ENCODE peak calls at places on chromosomes 6 and 20, in ten cellular contexts. H, W, S, Y, Z, U, N, E, I and X are unnamed samples.

GRCh38 chr6:3585320-3585935 is 128.6 kb upstream of the SLC22A23 start:
- DNase-seq in H (peak), W (peak), S (no peak), Y (no peak), Z (no peak), U (no peak), N (no peak), E (no peak), I (no peak), X (no peak)

GRCh38 chr20:48157970-48158369 is 372.7 kb upstream of the SULF2 start:
- DNase-seq in H (no peak), W (no peak), S (peak), Y (no peak), Z (no peak), U (no peak), N (no peak), E (no peak), I (no peak), X (no peak)

GRCh38 chr20:31704225-31705119 is 18.2 kb downstream of the BCL2L1 start:
- DNase-seq in H (peak), W (peak), S (no peak), Y (peak), Z (no peak), U (no peak), N (peak), E (no peak), I (no peak), X (peak)

GRCh38 chr6:74939309-74939708 is 266.5 kb downstream of the COL12A1 start:
- DNase-seq in H (peak), W (no peak), S (no peak), Y (peak), Z (no peak), U (no peak), N (no peak), E (no peak), I (no peak), X (no peak)

GRCh38 chr20:45835230-45836224 is 1.9 kb downstream of the SNX21 start:
- DNase-seq in H (no peak), W (peak), S (no peak), Y (no peak), Z (peak), U (no peak), N (no peak), E (no peak), I (peak), X (peak)

GRCh38 chr6:11358904-11359840 is 126.7 kb upstream of the NEDD9 start:
- DNase-seq in H (no peak), W (no peak), S (no peak), Y (no peak), Z (no peak), U (no peak), N (no peak), E (no peak), I (no peak), X (no peak)

GRCh38 chr20:36305602-36306556 is at the start of gene DLGAP4:
- DNase-seq in H (no peak), W (no peak), S (no peak), Y (no peak), Z (no peak), U (no peak), N (no peak), E (no peak), I (no peak), X (no peak)

GRCh38 chr6:10583509-10583908 is 62.4 kb downstream of the GCNT2 start:
- DNase-seq in H (no peak), W (no peak), S (no peak), Y (no peak), Z (no peak), U (no peak), N (no peak), E (no peak), I (no peak), X (no peak)

GRCh38 chr6:3749991-3750323 is 1.6 kb downstream of the PXDC1 start:
- DNase-seq in H (peak), W (peak), S (peak), Y (no peak), Z (peak), U (peak), N (no peak), E (no peak), I (peak), X (peak)

GRCh38 chr20:46588532-46589509 is 38.4 kb upstream of the OCSTAMP start:
- DNase-seq in H (no peak), W (no peak), S (no peak), Y (no peak), Z (no peak), U (no peak), N (no peak), E (no peak), I (no peak), X (no peak)

GRCh38 chr20:50848846-50849673 is 54.2 kb downstream of the BCAS4 start:
- DNase-seq in H (no peak), W (no peak), S (no peak), Y (no peak), Z (peak), U (peak), N (no peak), E (peak), I (no peak), X (no peak)

GRCh38 chr6:33958208-33958862 is 154.5 kb upstream of the MLN start:
- DNase-seq in H (no peak), W (no peak), S (no peak), Y (no peak), Z (no peak), U (no peak), N (no peak), E (no peak), I (peak), X (no peak)

GRCh38 chr6:347232-347631 is 44.3 kb upstream of the IRF4 start:
- DNase-seq in H (no peak), W (no peak), S (no peak), Y (no peak), Z (no peak), U (peak), N (no peak), E (no peak), I (no peak), X (no peak)

GRCh38 chr6:8108031-8108660 is 5.8 kb upstream of the EEF1E1 start:
- DNase-seq in H (peak), W (peak), S (no peak), Y (peak), Z (no peak), U (no peak), N (peak), E (no peak), I (no peak), X (peak)

GRCh38 chr20:52420805-52421204 is 229.2 kb upstream of the ZFP64 start:
- DNase-seq in H (no peak), W (no peak), S (no peak), Y (no peak), Z (no peak), U (no peak), N (no peak), E (no peak), I (no peak), X (no peak)

GRCh38 chr6:101597711-101598110 is 204.2 kb downstream of the GRIK2 start:
- DNase-seq in H (no peak), W (peak), S (no peak), Y (peak), Z (no peak), U (no peak), N (no peak), E (no peak), I (no peak), X (no peak)

GRCh38 chr20:35603695-35604443 is 11.8 kb upstream of the SPAG4 start:
- DNase-seq in H (no peak), W (no peak), S (no peak), Y (no peak), Z (no peak), U (no peak), N (no peak), E (no peak), I (no peak), X (no peak)

GRCh38 chr20:21767739-21768223 is 62.3 kb downstream of the PAX1 start:
- DNase-seq in H (no peak), W (no peak), S (no peak), Y (no peak), Z (no peak), U (no peak), N (peak), E (no peak), I (no peak), X (no peak)

GRCh38 chr6:88871498-88871897 is 91.9 kb downstream of the RNGTT start:
- DNase-seq in H (no peak), W (no peak), S (no peak), Y (no peak), Z (no peak), U (no peak), N (no peak), E (no peak), I (no peak), X (no peak)

GRCh38 chr20:40442181-40442963 is 246.7 kb downstream of the MAFB start:
- DNase-seq in H (no peak), W (no peak), S (no peak), Y (no peak), Z (no peak), U (no peak), N (peak), E (no peak), I (no peak), X (no peak)

GRCh38 chr6:53869964-53870363 is 75.2 kb downstream of the LRRC1 start:
- DNase-seq in H (peak), W (no peak), S (no peak), Y (no peak), Z (no peak), U (no peak), N (no peak), E (no peak), I (no peak), X (no peak)

GRCh38 chr6:16001158-16001557 is 127.7 kb upstream of the MYLIP start:
- DNase-seq in H (no peak), W (no peak), S (no peak), Y (no peak), Z (no peak), U (no peak), N (no peak), E (no peak), I (no peak), X (no peak)

GRCh38 chr6:30861257-30862048 is 22.9 kb upstream of the DDR1 start:
- DNase-seq in H (no peak), W (no peak), S (no peak), Y (no peak), Z (no peak), U (no peak), N (no peak), E (no peak), I (no peak), X (no peak)

GRCh38 chr6:41693281-41693838 is 42.0 kb downstream of the TFEB start:
- DNase-seq in H (no peak), W (no peak), S (no peak), Y (no peak), Z (no peak), U (no peak), N (no peak), E (no peak), I (no peak), X (no peak)

GRCh38 chr6:124927806-124928205 is 34.4 kb upstream of the RNF217 start:
- DNase-seq in H (no peak), W (peak), S (no peak), Y (peak), Z (no peak), U (no peak), N (no peak), E (no peak), I (no peak), X (peak)

GRCh38 chr20:63223121-63223825 is 7.3 kb upstream of the YTHDF1 start:
- DNase-seq in H (peak), W (peak), S (no peak), Y (no peak), Z (no peak), U (peak), N (peak), E (no peak), I (no peak), X (no peak)

GRCh38 chr6:131858765-131859490 is 51.1 kb downstream of the ENPP1 start:
- DNase-seq in H (peak), W (peak), S (no peak), Y (no peak), Z (no peak), U (no peak), N (no peak), E (no peak), I (no peak), X (no peak)

GRCh38 chr6:18387061-18387721 is at the start of gene RNF144B:
- DNase-seq in H (peak), W (peak), S (peak), Y (peak), Z (peak), U (peak), N (peak), E (peak), I (peak), X (peak)
- TF ChIP-seq POLR2A in H (peak), W (no peak), S (no peak), Y (peak), Z (no peak), U (peak), N (no peak), E (no peak), I (no peak), X (peak)

DNA sequence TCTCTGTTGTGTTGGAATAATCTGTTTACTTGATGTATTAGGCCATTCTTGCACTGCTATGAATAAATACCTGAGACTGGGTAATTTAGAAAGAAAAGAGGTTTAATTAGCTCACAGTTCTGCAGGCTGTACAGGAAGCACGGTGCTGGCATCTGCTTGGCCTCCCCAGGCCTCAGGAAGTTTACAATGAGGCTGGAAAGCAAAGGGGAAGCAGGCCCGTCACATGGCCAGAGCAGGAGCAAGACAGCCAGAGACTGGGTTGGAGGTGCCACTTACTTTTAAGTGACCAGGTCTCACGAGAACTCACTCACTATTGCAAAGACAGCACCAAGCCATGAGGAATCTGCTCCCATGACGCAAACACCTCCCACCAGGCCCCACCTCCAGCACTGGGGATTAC is 50.6 kb upstream of the FUCA2 start:
- DNase-seq in H (no peak), W (no peak), S (no peak), Y (no peak), Z (no peak), U (no peak), N (no peak), E (no peak), I (no peak), X (no peak)
- TF ChIP-seq POLR2A in H (no peak), W (no peak), S (no peak), Y (no peak), Z (no peak), U (no peak), N (no peak), E (no peak), I (no peak), X (no peak)

GRCh38 chr6:6592836-6593235 is 4.3 kb downstream of the LY86 start:
- DNase-seq in H (no peak), W (no peak), S (no peak), Y (no peak), Z (no peak), U (no peak), N (no peak), E (no peak), I (no peak), X (no peak)
- TF ChIP-seq POLR2A in H (no peak), W (no peak), S (no peak), Y (no peak), Z (no peak), U (no peak), N (no peak), E (no peak), I (no peak), X (no peak)

GRCh38 chr20:33015700-33016580 is 8.4 kb downstream of the BPIFB2 start:
- DNase-seq in H (no peak), W (no peak), S (no peak), Y (no peak), Z (no peak), U (no peak), N (no peak), E (no peak), I (no peak), X (no peak)

GRCh38 chr20:33014336-33015113 is 7.0 kb downstream of the BPIFB2 start:
- DNase-seq in H (no peak), W (no peak), S (no peak), Y (no peak), Z (no peak), U (no peak), N (no peak), E (no peak), I (no peak), X (no peak)

GRCh38 chr20:33015114-33015491 is 7.6 kb downstream of the BPIFB2 start:
- DNase-seq in H (no peak), W (no peak), S (no peak), Y (no peak), Z (no peak), U (no peak), N (no peak), E (no peak), I (no peak), X (no peak)

GRCh38 chr20:33012327-33013189 is 5.1 kb downstream of the BPIFB2 start:
- DNase-seq in H (no peak), W (no peak), S (no peak), Y (no peak), Z (no peak), U (no peak), N (no peak), E (no peak), I (no peak), X (no peak)

DNA sequence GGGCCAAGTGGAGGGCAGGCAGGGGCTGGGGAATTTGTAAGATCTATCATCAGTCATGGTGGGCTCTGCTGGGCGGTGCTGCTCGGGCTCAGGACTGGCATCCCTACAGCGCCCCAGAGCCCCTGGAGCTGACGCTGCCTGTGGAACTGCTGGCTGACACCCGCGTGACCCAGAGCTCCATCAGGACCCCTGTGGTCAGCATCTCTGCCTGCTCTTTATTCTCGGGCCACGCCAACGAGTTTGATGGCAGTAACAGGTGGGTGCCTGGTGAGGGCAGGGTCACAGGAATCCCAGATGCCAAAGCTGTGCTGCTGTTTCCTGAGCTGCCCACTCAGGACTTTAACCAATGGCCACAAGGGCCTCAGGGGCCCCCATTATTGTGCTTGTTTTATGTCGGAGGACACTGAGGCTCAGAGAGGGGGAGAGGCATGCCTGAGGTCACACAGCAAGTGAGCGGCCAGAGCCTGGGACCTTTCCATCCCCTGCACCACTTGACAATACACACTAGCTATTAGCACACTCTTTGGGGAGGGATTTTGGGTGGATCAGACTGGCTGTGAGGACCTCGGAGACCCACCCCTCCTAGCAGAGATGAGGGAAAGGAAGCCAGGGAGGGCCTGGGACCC is 6.3 kb downstream of the BPIFB2 start:
- DNase-seq in H (no peak), W (no peak), S (no peak), Y (no peak), Z (no peak), U (no peak), N (no peak), E (no peak), I (no peak), X (no peak)
- TF ChIP-seq POLR2A in H (no peak), W (no peak), S (no peak), Y (no peak), Z (no peak), U (no peak), N (no peak), E (no peak), I (no peak), X (no peak)

GRCh38 chr6:139289233-139289632 is 2.6 kb downstream of the TXLNB start:
- DNase-seq in H (no peak), W (no peak), S (no peak), Y (no peak), Z (no peak), U (no peak), N (no peak), E (no peak), I (no peak), X (no peak)

GRCh38 chr6:139295906-139296305 is 4.1 kb upstream of the TXLNB start:
- DNase-seq in H (no peak), W (no peak), S (no peak), Y (no peak), Z (no peak), U (no peak), N (no peak), E (no peak), I (no peak), X (no peak)

GRCh38 chr6:139290787-139291294 is 957 bp downstream of the TXLNB start:
- DNase-seq in H (peak), W (peak), S (peak), Y (no peak), Z (peak), U (peak), N (no peak), E (peak), I (no peak), X (peak)

GRCh38 chr6:139288496-139289040 is 3.2 kb downstream of the TXLNB start:
- DNase-seq in H (no peak), W (no peak), S (no peak), Y (no peak), Z (no peak), U (no peak), N (no peak), E (no peak), I (no peak), X (no peak)

GRCh38 chr6:139291813-139292619 is at the start of gene TXLNB:
- DNase-seq in H (peak), W (peak), S (peak), Y (peak), Z (peak), U (peak), N (no peak), E (no peak), I (peak), X (peak)
- TF ChIP-seq POLR2A in H (no peak), W (no peak), S (no peak), Y (no peak), Z (no peak), U (no peak), N (no peak), E (no peak), I (no peak), X (no peak)

DNA sequence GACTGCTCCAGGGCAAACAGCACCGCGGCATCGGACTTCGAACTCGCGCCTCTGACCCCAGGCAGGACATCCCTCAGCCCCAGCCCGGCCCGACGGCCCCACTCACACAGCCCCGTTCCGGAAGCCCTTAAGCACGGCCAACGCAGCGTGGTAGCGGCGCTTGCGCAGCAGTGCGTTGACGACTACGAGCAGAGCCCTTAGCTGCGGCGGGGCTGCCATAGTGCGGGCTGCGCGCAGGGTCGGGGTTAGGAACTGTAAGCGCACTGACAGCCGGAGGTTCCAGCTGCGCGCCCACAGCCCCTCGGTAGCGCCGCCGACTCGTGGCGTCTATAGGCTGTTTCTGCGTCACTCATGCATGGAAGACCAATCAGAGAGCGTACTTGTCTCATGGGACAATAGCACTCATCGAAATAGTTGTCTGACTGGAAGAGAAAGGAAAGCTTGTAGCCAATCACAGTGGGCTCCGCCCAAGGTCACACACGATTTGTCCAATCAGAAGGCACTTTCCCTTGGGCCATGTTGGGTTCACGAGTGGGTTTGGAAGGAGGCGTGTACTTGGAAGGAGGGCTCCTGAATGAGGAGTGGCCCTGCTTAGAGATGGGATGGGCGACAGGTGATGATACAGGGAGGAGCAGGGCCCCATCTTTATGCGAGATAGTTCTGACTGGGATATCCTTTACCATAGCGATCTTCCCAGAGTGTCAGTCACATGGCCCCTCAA is at the start of gene PXMP4:
- DNase-seq in H (peak), W (peak), S (peak), Y (peak), Z (peak), U (peak), N (peak), E (peak), I (peak), X (peak)
- TF ChIP-seq POLR2A in H (peak), W (no peak), S (no peak), Y (peak), Z (no peak), U (peak), N (peak), E (peak), I (no peak), X (peak)

GRCh38 chr6:116176596-116176995 is 50.7 kb upstream of the COL10A1 start:
- DNase-seq in H (no peak), W (no peak), S (no peak), Y (no peak), Z (no peak), U (no peak), N (no peak), E (no peak), I (no peak), X (no peak)
- TF ChIP-seq POLR2A in H (no peak), W (no peak), S (no peak), Y (no peak), Z (no peak), U (no peak), N (no peak), E (no peak), I (no peak), X (no peak)